ENCODE peak calls at places on chromosomes 2 and 18, in four cellular contexts. One of them, this sample, is unnamed.

GRCh38 chr2:112547333-112547732 is 5.1 kb downstream of the POLR1B start:
- DNase-seq in IMR-90: peak; percentile 67
- DNase-seq in H1: no peak
- DNase-seq in H9: no peak
- DNase-seq in this sample: no peak

GRCh38 chr18:61322265-61322873 is 10.9 kb upstream of the CDH20 start:
- DNase-seq in H9: peak; percentile 80
- DNase-seq in IMR-90: peak; percentile 33
- DNase-seq in H1: peak; percentile 92
- DNase-seq in this sample: peak; percentile 80

GRCh38 chr2:162118166-162119031 is 33.6 kb downstream of the GCG start:
- DNase-seq in IMR-90: peak; percentile 78
- DNase-seq in H1: no peak
- DNase-seq in H9: no peak
- DNase-seq in this sample: no peak

GRCh38 chr2:1728821-1729220 is 15.5 kb downstream of the PXDN start:
- DNase-seq in H1: peak; percentile 68
- DNase-seq in IMR-90: peak; percentile 62
- DNase-seq in H9: peak; percentile 74
- DNase-seq in this sample: peak; percentile 65

GRCh38 chr2:241803387-241804325 is 5.3 kb upstream of the NEU4 start:
- DNase-seq in H9: peak; percentile 51
- DNase-seq in H1: peak; percentile 46
- DNase-seq in IMR-90: peak; percentile 31
- DNase-seq in this sample: no peak

GRCh38 chr2:206800501-206801416 is 35.4 kb downstream of the FASTKD2 start:
- DNase-seq in H1: peak; percentile 61
- DNase-seq in IMR-90: peak; percentile 76
- DNase-seq in H9: peak; percentile 72
- DNase-seq in this sample: peak; percentile 87

GRCh38 chr2:64750001-64750816 is 96.5 kb upstream of the SERTAD2 start:
- DNase-seq in H9: peak; percentile 41
- DNase-seq in IMR-90: peak; percentile 33
- DNase-seq in H1: peak; percentile 52
- DNase-seq in this sample: peak; percentile 38

GRCh38 chr2:45813003-45813601 is 161.6 kb downstream of the PRKCE start:
- DNase-seq in IMR-90: peak; percentile 64
- DNase-seq in H1: no peak
- DNase-seq in H9: no peak
- DNase-seq in this sample: peak; percentile 45

GRCh38 chr2:151040036-151040435 is 221.6 kb downstream of the RBM43 start:
- DNase-seq in IMR-90: peak; percentile 20
- DNase-seq in H1: no peak
- DNase-seq in H9: no peak
- DNase-seq in this sample: no peak

GRCh38 chr2:208129804-208130712 is at the start of gene CRYGC:
- DNase-seq in IMR-90: no peak
- DNase-seq in H9: no peak
- DNase-seq in H1: no peak
- DNase-seq in this sample: no peak
- H3K56ac ChIP-seq in IMR-90: no peak within 1 kb of the TSS
- H3K56ac ChIP-seq in H9: no peak within 1 kb of the TSS
- H3K56ac ChIP-seq in H1: no peak within 1 kb of the TSS
- H3K56ac ChIP-seq in this sample: no peak within 1 kb of the TSS

GRCh38 chr18:45142868-45143267 is 462.2 kb downstream of the SETBP1 start:
- DNase-seq in H9: no peak
- DNase-seq in H1: no peak
- DNase-seq in IMR-90: no peak
- DNase-seq in this sample: no peak
- H3K56ac ChIP-seq in H9: no peak overlapping the region
- H3K56ac ChIP-seq in H1: no peak overlapping the region
- H3K56ac ChIP-seq in IMR-90: no peak overlapping the region
- H3K56ac ChIP-seq in this sample: no peak overlapping the region

GRCh38 chr2:68829764-68830163 is 41.4 kb downstream of the BMP10 start:
- DNase-seq in H9: no peak
- DNase-seq in IMR-90: no peak
- DNase-seq in H1: no peak
- DNase-seq in this sample: no peak

GRCh38 chr2:68832161-68832869 is 38.9 kb downstream of the BMP10 start:
- DNase-seq in H9: no peak
- DNase-seq in H1: peak; percentile 38
- DNase-seq in IMR-90: peak; percentile 78
- DNase-seq in this sample: no peak

GRCh38 chr2:68828887-68829708 is 42.1 kb downstream of the BMP10 start:
- DNase-seq in H1: no peak
- DNase-seq in H9: peak; percentile 56
- DNase-seq in IMR-90: peak; percentile 96
- DNase-seq in this sample: peak; percentile 32

GRCh38 chr2:68833162-68833561 is 38.0 kb downstream of the BMP10 start:
- DNase-seq in H1: no peak
- DNase-seq in IMR-90: no peak
- DNase-seq in H9: no peak
- DNase-seq in this sample: no peak

DNA sequence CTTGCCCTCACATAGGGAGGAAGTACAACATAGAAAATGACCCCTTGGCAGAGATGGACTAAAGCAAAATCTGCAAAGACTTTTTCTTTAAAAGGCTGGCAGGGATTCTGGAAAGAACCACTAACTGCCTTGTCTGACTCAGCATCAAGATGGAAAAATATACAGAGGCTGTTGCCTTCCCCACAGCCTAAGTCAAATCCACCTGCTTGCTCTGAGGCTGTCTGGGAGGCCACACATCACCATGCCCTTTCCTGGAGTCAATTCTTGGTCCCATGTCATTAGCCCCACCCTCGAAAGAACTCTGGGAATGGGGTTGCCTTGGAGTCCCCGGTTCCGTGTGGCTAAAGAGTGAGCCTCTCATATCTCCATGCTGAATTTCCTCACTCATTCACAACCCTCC is 39.5 kb downstream of the BMP10 start:
- DNase-seq in IMR-90: peak; percentile 83
- DNase-seq in H9: no peak
- DNase-seq in H1: no peak
- DNase-seq in this sample: no peak
- H3K56ac ChIP-seq in IMR-90: peak overlapping the region; percentile 13
- H3K56ac ChIP-seq in H9: no peak overlapping the region
- H3K56ac ChIP-seq in H1: no peak overlapping the region
- H3K56ac ChIP-seq in this sample: no peak overlapping the region

GRCh38 chr2:192669505-192670082 is 474.9 kb upstream of the TMEFF2 start:
- DNase-seq in IMR-90: no peak
- DNase-seq in H9: no peak
- DNase-seq in H1: no peak
- DNase-seq in this sample: no peak
- H3K56ac ChIP-seq in IMR-90: no peak overlapping the region
- H3K56ac ChIP-seq in H9: no peak overlapping the region
- H3K56ac ChIP-seq in H1: no peak overlapping the region
- H3K56ac ChIP-seq in this sample: no peak overlapping the region

GRCh38 chr2:46989491-46990230 is 74.1 kb upstream of the MCFD2 start:
- DNase-seq in H9: no peak
- DNase-seq in H1: no peak
- DNase-seq in IMR-90: no peak
- DNase-seq in this sample: no peak
- H3K56ac ChIP-seq in H9: no peak overlapping the region
- H3K56ac ChIP-seq in H1: no peak overlapping the region
- H3K56ac ChIP-seq in IMR-90: no peak overlapping the region
- H3K56ac ChIP-seq in this sample: no peak overlapping the region

DNA sequence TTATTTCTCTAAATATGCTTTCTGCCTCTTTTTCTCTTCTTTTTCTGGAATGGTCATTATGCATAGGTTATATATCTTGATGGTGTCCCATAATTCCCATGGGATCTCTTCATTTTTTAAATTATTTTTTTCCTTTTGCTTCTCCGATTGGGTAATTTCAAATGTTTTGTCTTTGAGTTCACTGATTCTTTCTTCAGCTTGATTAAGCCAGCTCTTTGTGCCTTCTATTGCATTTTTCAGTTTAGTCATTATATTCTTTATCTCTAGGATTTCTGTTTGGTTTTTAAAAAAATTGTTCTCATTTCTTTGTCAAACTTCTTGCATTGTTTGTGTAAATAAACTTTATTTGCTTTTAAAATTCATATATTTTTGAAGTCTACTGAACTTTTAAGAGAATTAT is 251.1 kb downstream of the INSIG2 start:
- DNase-seq in IMR-90: no peak
- DNase-seq in H1: no peak
- DNase-seq in H9: no peak
- DNase-seq in this sample: no peak
- H3K56ac ChIP-seq in IMR-90: no peak overlapping the region
- H3K56ac ChIP-seq in H1: no peak overlapping the region
- H3K56ac ChIP-seq in H9: no peak overlapping the region
- H3K56ac ChIP-seq in this sample: no peak overlapping the region